ENCODE peak calls at places on chromosomes 1 and 21, in four cellular contexts. I is stimulated activated naive CD8-positive, alpha-beta T cell treated with anti-CD3 and anti-CD28 coated beads, Interleukin-15, amount 100 ng/mL, for 72 hours; B is GM10248; S is ovary. L is an unnamed sample.

GRCh38 chr1:173467426-173467825 is 9.7 kb upstream of the PRDX6 start:
- DNase-seq in I (no peak), B (no peak), S (no peak), L (no peak)

GRCh38 chr1:3101127-3101939 is 32.3 kb downstream of the PRDM16 start:
- DNase-seq in B (no peak), I (no peak), S (no peak), L (no peak)

GRCh38 chr1:22687191-22687590 is 23.4 kb upstream of the EPHB2 start:
- DNase-seq in S (no peak), I (no peak), B (no peak), L (peak; percentile 54)

GRCh38 chr1:200699871-200700270 is 30.2 kb upstream of the DDX59 start:
- DNase-seq in S (no peak), B (no peak), I (no peak), L (peak; percentile 84)

GRCh38 chr1:19768321-19769210 is 31.1 kb downstream of the TMCO4 start:
- DNase-seq in B (no peak), I (no peak), S (no peak), L (no peak)

GRCh38 chr21:36845070-36845469 is 121.4 kb downstream of the HLCS start:
- DNase-seq in S (no peak), B (no peak), I (no peak), L (no peak)

GRCh38 chr21:45997205-45997494 is 15.6 kb downstream of the COL6A1 start:
- DNase-seq in S (peak; percentile 33), B (no peak), I (peak; percentile 7), L (no peak)

GRCh38 chr1:160837558-160838205 is 25.0 kb downstream of the CD244 start:
- DNase-seq in I (peak; percentile 91), S (peak; percentile 25), B (peak; percentile 73), L (peak; percentile 40)

GRCh38 chr1:108053291-108054023 is 88.5 kb upstream of the VAV3 start:
- DNase-seq in S (no peak), B (no peak), I (no peak), L (peak; percentile 7)

GRCh38 chr1:179166663-179167417 is 62.6 kb downstream of the ABL2 start:
- DNase-seq in I (no peak), B (no peak), S (no peak), L (no peak)

GRCh38 chr1:218867941-218868656 is 305.6 kb upstream of the LYPLAL1 start:
- DNase-seq in S (no peak), B (no peak), I (no peak), L (no peak)

GRCh38 chr1:12161662-12162458 is 4.9 kb upstream of the TNFRSF1B start:
- DNase-seq in I (peak; percentile 89), S (peak; percentile 90), B (peak; percentile 87), L (peak; percentile 92)